ENCODE peak calls at places on chromosomes 13 and 19, in seven cellular contexts. N, Z, S, P, C, F and E are unnamed samples. For H3K36me3, the result is how much of the 10 kb centered on the place peaks cover.

GRCh38 chr13:50414640-50415039 is 399.4 kb downstream of the KCNRG start:
- DNase-seq in N (no peak), Z (no peak), S (no peak), P (no peak), C (no peak), F (no peak), E (no peak)

GRCh38 chr13:27353166-27353583 is 71.2 kb upstream of the GTF3A start:
- DNase-seq in N (peak), Z (no peak), S (peak), P (no peak), C (no peak), F (peak), E (peak)

GRCh38 chr13:30934381-30934780 is 1.9 kb downstream of the TEX26 start:
- DNase-seq in N (no peak), Z (no peak), S (no peak), P (no peak), C (peak), F (peak), E (no peak)

GRCh38 chr13:80979035-80979641 is 638.2 kb upstream of the SPRY2 start:
- DNase-seq in N (peak), Z (peak), S (peak), P (peak), C (peak), F (peak), E (peak)

GRCh38 chr19:2446390-2446789 is 10.4 kb downstream of the LMNB2 start:
- DNase-seq in N (no peak), Z (no peak), S (no peak), P (no peak), C (no peak), F (no peak), E (no peak)

GRCh38 chr13:29758591-29759114 is 91.8 kb downstream of the UBL3 start:
- DNase-seq in N (no peak), Z (peak), S (peak), P (no peak), C (no peak), F (no peak), E (no peak)

GRCh38 chr19:32651729-32652140 is 23.2 kb downstream of the ANKRD27 start:
- DNase-seq in N (peak), Z (no peak), S (no peak), P (no peak), C (peak), F (peak), E (peak)

GRCh38 chr19:46428278-46429141 is at the start of gene PNMA8C:
- DNase-seq in N (peak), Z (no peak), S (peak), P (no peak), C (peak), F (peak), E (peak)

GRCh38 chr13:85521586-85521985 is 277.6 kb downstream of the SLITRK6 start:
- DNase-seq in N (no peak), Z (no peak), S (no peak), P (no peak), C (no peak), F (no peak), E (no peak)

GRCh38 chr13:112170823-112171569 is 104.0 kb downstream of the SOX1 start:
- DNase-seq in N (no peak), Z (no peak), S (no peak), P (no peak), C (no peak), F (no peak), E (no peak)

GRCh38 chr13:20425819-20426219 is 99.8 kb downstream of the CRYL1 start:
- DNase-seq in N (peak), Z (peak), S (no peak), P (no peak), C (no peak), F (no peak), E (no peak)

GRCh38 chr19:10219678-10220077 is 11.5 kb downstream of the S1PR2 start:
- DNase-seq in N (peak), Z (peak), S (peak), P (no peak), C (peak), F (peak), E (peak)

GRCh38 chr19:27742041-27742440 is 1470.9 kb downstream of the UQCRFS1 start:
- DNase-seq in N (no peak), Z (peak), S (no peak), P (no peak), C (no peak), F (no peak), E (no peak)

GRCh38 chr19:56015756-56016155 is 29.2 kb downstream of the NLRP5 start:
- DNase-seq in N (no peak), Z (no peak), S (no peak), P (no peak), C (peak), F (no peak), E (no peak)

GRCh38 chr19:29591670-29592069 is 14.4 kb upstream of the POP4 start:
- DNase-seq in N (no peak), Z (no peak), S (no peak), P (no peak), C (no peak), F (no peak), E (no peak)

GRCh38 chr19:19057720-19058119 is 6.1 kb upstream of the SLC25A42 start:
- DNase-seq in N (no peak), Z (no peak), S (no peak), P (no peak), C (no peak), F (no peak), E (no peak)

GRCh38 chr13:75364131-75364713 is 117.7 kb downstream of the TBC1D4 start:
- DNase-seq in N (no peak), Z (peak), S (no peak), P (peak), C (no peak), F (peak), E (peak)

GRCh38 chr13:113724780-113725315 is 34.2 kb upstream of the TMEM255B start:
- DNase-seq in N (peak), Z (peak), S (peak), P (no peak), C (peak), F (peak), E (peak)

GRCh38 chr19:46351241-46352041 is 4.6 kb downstream of the PPP5C start:
- DNase-seq in N (peak), Z (peak), S (peak), P (peak), C (peak), F (peak), E (no peak)

GRCh38 chr13:24307211-24308067 is 1.9 kb upstream of the C1QTNF9 start:
- DNase-seq in N (no peak), Z (no peak), S (no peak), P (no peak), C (no peak), F (no peak), E (no peak)

GRCh38 chr13:38053896-38054295 is 184.3 kb upstream of the TRPC4 start:
- DNase-seq in N (no peak), Z (no peak), S (no peak), P (no peak), C (no peak), F (no peak), E (no peak)

GRCh38 chr19:49455729-49456128 is 2.7 kb downstream of the ALDH16A1 start:
- DNase-seq in N (no peak), Z (no peak), S (no peak), P (no peak), C (no peak), F (no peak), E (no peak)

GRCh38 chr19:39546599-39546998 is 6.6 kb upstream of the EID2 start:
- DNase-seq in N (no peak), Z (peak), S (no peak), P (peak), C (peak), F (no peak), E (no peak)

GRCh38 chr19:31262673-31263308 is 86.4 kb downstream of the TSHZ3 start:
- DNase-seq in N (no peak), Z (no peak), S (peak), P (no peak), C (no peak), F (peak), E (no peak)
- H3K36me3 ChIP-seq in N (under half), Z (under half), S (under half), P (under half), C (under half), F (under half), E (under half)

DNA sequence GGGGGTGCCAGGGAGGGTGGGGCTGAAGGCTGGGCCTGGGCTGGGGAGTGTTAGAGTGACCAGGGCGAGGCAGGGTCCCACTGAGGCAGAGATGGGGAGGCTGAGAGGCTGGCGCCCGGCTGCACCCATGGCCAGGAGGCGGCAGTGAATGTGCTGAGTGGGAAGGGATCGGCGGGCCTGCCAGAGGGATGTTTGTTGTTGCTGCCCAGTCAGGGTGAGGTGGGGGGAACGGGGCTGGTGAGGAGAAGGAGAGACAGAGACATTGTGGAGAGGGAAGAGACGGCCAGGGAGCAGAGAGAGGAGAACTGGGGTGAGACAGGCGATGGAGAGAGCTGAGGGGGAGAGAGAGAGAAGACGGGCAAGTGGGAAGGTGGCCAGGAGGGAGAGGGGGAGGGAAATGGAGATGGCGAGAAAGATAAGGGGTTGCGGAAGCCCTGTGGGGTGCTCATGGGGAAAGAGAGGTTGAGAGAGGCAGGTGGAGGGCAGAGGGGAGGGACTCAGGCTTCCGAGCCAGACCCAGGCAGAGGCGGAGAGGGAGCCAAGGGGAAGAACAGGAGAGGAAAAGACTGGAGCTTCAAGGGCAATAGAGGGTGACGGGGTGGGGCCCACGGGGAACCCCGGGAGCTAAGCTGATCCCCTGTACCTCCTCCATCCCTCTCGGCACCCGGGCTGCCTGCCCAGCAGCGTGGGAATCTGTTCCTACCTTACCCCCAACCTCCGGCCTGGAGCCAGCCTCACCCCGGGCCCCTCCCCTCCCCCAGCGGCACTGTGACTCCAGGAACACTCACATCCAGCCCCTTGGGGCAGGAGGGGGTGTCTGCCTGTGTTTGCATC is 690 bp upstream of the B3GNT8 start:
- DNase-seq in N (peak), Z (no peak), S (no peak), P (no peak), C (peak), F (no peak), E (peak)
- H3K4me2 ChIP-seq in N (peak), Z (peak), S (peak), P (peak), C (peak), F (peak), E (peak)

GRCh38 chr13:47886314-47886713 is 114.8 kb downstream of the SUCLA2 start:
- DNase-seq in N (no peak), Z (no peak), S (no peak), P (no peak), C (no peak), F (no peak), E (no peak)
- H3K36me3 ChIP-seq in N (under half), Z (under half), S (under half), P (under half), C (under half), F (under half), E (under half)

GRCh38 chr13:32984857-32985626 is 31.2 kb upstream of the KL start:
- DNase-seq in N (no peak), Z (no peak), S (peak), P (no peak), C (no peak), F (peak), E (no peak)

GRCh38 chr13:32986552-32986951 is 29.7 kb upstream of the KL start:
- DNase-seq in N (no peak), Z (no peak), S (no peak), P (no peak), C (peak), F (no peak), E (no peak)

GRCh38 chr13:32987462-32987861 is 28.8 kb upstream of the KL start:
- DNase-seq in N (no peak), Z (no peak), S (no peak), P (no peak), C (no peak), F (no peak), E (no peak)

GRCh38 chr13:32989331-32989730 is 26.9 kb upstream of the KL start:
- DNase-seq in N (no peak), Z (no peak), S (no peak), P (no peak), C (no peak), F (no peak), E (no peak)

GRCh38 chr13:32988588-32989256 is 27.5 kb upstream of the KL start:
- DNase-seq in N (no peak), Z (no peak), S (no peak), P (no peak), C (no peak), F (no peak), E (no peak)
- H3K4me2 ChIP-seq in N (no peak), Z (peak), S (no peak), P (no peak), C (no peak), F (no peak), E (no peak)

DNA sequence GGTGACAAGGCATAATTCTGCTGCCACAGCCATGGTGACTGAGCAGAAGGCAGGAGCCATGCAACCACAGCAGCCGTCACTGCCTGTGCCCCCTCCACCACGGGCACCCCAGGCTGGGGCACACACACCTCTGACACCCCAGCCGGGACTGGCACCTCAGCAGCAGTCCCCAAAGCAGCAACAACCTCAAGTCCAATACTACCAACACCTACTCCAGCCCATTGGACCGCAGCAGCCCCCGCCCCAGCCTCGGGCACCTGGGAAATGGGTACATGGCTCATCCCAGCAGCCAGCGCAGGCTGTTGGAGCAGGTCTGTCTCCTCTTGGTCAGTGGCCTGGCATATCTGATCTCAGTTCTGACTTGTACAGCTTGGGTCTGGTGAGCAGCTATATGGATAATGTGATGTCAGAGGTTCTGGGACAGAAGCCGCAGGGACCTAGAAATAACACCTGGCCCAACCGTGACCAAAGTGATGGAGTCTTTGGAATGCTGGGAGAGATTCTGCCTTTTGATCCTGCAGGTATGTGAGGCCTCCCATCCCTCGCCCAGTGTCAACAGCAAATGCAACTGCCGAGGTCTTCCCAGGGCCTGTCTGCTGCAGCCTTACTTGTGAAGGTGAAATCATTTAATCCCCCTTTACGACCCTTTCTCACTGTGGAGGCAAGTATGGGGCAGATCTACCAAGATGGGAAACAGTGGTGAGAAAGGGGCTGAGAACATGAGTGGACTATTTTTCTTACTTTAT is 22.9 kb upstream of the GPI start:
- DNase-seq in N (peak), Z (no peak), S (no peak), P (no peak), C (no peak), F (no peak), E (no peak)
- H3K36me3 ChIP-seq in N (half or more), Z (under half), S (half or more), P (under half), C (under half), F (half or more), E (under half)

GRCh38 chr13:48449656-48450055 is 36.7 kb upstream of the LPAR6 start:
- DNase-seq in N (no peak), Z (no peak), S (no peak), P (no peak), C (no peak), F (peak), E (no peak)

GRCh38 chr13:48448963-48449614 is 36.2 kb upstream of the LPAR6 start:
- DNase-seq in N (no peak), Z (peak), S (peak), P (no peak), C (no peak), F (peak), E (no peak)

GRCh38 chr13:48443442-48444208 is 30.7 kb upstream of the LPAR6 start:
- DNase-seq in N (no peak), Z (no peak), S (no peak), P (no peak), C (no peak), F (no peak), E (no peak)

GRCh38 chr13:48446454-48446853 is 33.5 kb upstream of the LPAR6 start:
- DNase-seq in N (no peak), Z (peak), S (peak), P (no peak), C (no peak), F (peak), E (no peak)

GRCh38 chr13:48448285-48448962 is 35.5 kb upstream of the LPAR6 start:
- DNase-seq in N (no peak), Z (peak), S (no peak), P (no peak), C (no peak), F (no peak), E (no peak)
- H3K4me2 ChIP-seq in N (peak), Z (peak), S (no peak), P (peak), C (no peak), F (peak), E (no peak)

GRCh38 chr19:3492131-3492839 is 8.2 kb downstream of the DOHH start:
- DNase-seq in N (peak), Z (no peak), S (no peak), P (no peak), C (no peak), F (no peak), E (no peak)
- H3K36me3 ChIP-seq in N (under half), Z (under half), S (half or more), P (under half), C (under half), F (under half), E (under half)

DNA sequence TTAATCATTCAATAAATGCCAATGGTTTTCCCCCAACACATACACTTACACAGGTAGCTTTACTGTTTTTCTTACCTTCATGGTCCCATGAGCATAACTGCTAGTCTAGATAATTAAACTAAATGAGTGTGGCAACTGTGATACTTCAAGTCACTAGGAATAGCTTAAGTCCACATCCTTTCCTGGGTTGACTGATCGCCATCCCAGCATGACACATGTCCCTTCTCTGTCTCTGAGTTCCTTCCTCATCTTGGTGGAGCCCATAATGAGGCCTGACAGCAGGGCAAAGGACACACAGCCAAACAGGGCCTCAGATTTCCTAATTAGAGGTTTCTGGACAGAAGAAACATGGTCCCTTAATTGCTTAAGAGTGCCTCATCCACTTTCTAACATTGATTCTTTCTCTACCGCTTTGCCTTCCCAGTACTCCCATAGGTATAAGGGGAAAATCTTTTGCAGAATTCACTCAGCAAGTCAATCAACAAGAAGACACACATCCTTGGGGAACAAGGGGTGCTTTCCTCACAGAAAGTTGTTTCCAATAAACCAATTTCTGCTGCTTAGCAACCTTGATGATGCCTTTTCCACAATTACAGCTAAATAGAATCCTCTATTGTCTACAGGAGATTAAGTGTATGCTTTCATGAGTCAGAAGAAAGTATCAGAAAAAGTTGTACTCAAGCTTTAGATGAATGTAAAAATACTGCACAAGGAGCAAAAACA is 208.3 kb upstream of the SERP2 start:
- DNase-seq in N (no peak), Z (no peak), S (no peak), P (no peak), C (no peak), F (no peak), E (no peak)
- H3K4me2 ChIP-seq in N (no peak), Z (no peak), S (no peak), P (no peak), C (no peak), F (no peak), E (no peak)

DNA sequence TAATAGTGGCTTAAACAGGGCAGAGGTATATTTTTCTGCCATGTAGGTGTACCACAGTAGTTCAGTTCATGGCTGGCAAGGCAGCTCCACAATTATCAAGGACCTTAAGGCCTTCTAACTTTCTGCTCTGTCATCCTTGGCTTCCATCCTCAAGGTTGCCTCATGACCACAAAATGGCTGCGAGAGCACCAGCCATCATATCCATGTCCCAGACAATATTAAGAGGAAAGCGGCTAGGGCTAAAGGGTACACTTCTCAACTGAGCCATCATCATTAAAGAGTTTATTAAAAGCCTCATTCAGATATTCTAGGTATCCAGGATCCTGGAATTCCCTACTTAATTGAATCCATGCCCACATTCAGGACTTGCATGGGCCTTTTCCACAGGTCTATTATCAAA is 62.7 kb upstream of the MRI1 start:
- DNase-seq in N (no peak), Z (no peak), S (no peak), P (no peak), C (no peak), F (no peak), E (no peak)
- H3K36me3 ChIP-seq in N (under half), Z (under half), S (under half), P (under half), C (under half), F (under half), E (under half)

GRCh38 chr13:97175041-97175440 is 47.1 kb upstream of the MBNL2 start:
- DNase-seq in N (no peak), Z (no peak), S (no peak), P (no peak), C (no peak), F (no peak), E (no peak)

GRCh38 chr13:97185291-97185690 is 36.8 kb upstream of the MBNL2 start:
- DNase-seq in N (no peak), Z (no peak), S (no peak), P (no peak), C (no peak), F (no peak), E (no peak)

GRCh38 chr13:97182065-97182890 is 39.9 kb upstream of the MBNL2 start:
- DNase-seq in N (peak), Z (no peak), S (no peak), P (no peak), C (no peak), F (no peak), E (no peak)

GRCh38 chr13:97174638-97175037 is 47.5 kb upstream of the MBNL2 start:
- DNase-seq in N (no peak), Z (peak), S (peak), P (no peak), C (no peak), F (no peak), E (no peak)

GRCh38 chr13:97179501-97179900 is 42.6 kb upstream of the MBNL2 start:
- DNase-seq in N (no peak), Z (no peak), S (no peak), P (no peak), C (no peak), F (no peak), E (peak)
- H3K4me2 ChIP-seq in N (no peak), Z (no peak), S (no peak), P (no peak), C (no peak), F (no peak), E (no peak)